ENCODE peak calls at places on chromosomes 3 and 15, in nine cellular contexts. J is body of pancreas; E is left ventricle myocardium inferior; D is upper lobe of right lung; Y is RWPE2; I is right atrium auricular region; L is suprapubic skin; T is CD8-positive, alpha-beta T cell; W is transverse colon. U is an unnamed sample.

GRCh38 chr3:98855811-98856400 is 45.6 kb downstream of the DCBLD2 start:
- DNase-seq in J (no peak), E (no peak), D (no peak), Y (no peak), I (no peak), L (no peak), T (no peak), W (no peak), U (peak)

GRCh38 chr3:188956839-188957489 is 214.8 kb upstream of the TPRG1 start:
- DNase-seq in J (peak), E (no peak), D (no peak), Y (no peak), I (no peak), L (no peak), T (no peak), W (no peak), U (no peak)

GRCh38 chr3:188348445-188349244 is 194.7 kb downstream of the LPP start:
- DNase-seq in J (peak), E (peak), D (no peak), Y (peak), I (peak), L (peak), T (no peak), W (peak), U (peak)

GRCh38 chr15:57217716-57218598 is 158.3 kb upstream of the CGNL1 start:
- DNase-seq in J (no peak), E (no peak), D (no peak), Y (no peak), I (no peak), L (no peak), T (no peak), W (no peak), U (no peak)

GRCh38 chr3:189337672-189338071 is 165.9 kb downstream of the TPRG1 start:
- DNase-seq in J (no peak), E (no peak), D (no peak), Y (no peak), I (no peak), L (no peak), T (no peak), W (no peak), U (no peak)

GRCh38 chr15:75920079-75920478 is 16.4 kb downstream of the FBXO22 start:
- DNase-seq in J (no peak), E (no peak), D (no peak), Y (no peak), I (no peak), L (no peak), T (no peak), W (no peak), U (no peak)

GRCh38 chr3:42190701-42191442 is 75.1 kb downstream of the CCK start:
- DNase-seq in J (peak), E (no peak), D (no peak), Y (no peak), I (peak), L (peak), T (peak), W (peak), U (peak)

GRCh38 chr15:64478863-64479262 is 18.5 kb downstream of the ZNF609 start:
- DNase-seq in J (no peak), E (no peak), D (no peak), Y (no peak), I (no peak), L (no peak), T (no peak), W (no peak), U (no peak)

GRCh38 chr15:76973362-76973743 is 21.6 kb upstream of the PSTPIP1 start:
- DNase-seq in J (no peak), E (no peak), D (no peak), Y (no peak), I (no peak), L (no peak), T (peak), W (no peak), U (no peak)

GRCh38 chr15:89419370-89419984 is 76.9 kb downstream of the RHCG start:
- DNase-seq in J (peak), E (peak), D (no peak), Y (no peak), I (no peak), L (no peak), T (peak), W (no peak), U (peak)

GRCh38 chr15:94840794-94841587 is 609.6 kb downstream of the MCTP2 start:
- DNase-seq in J (no peak), E (no peak), D (no peak), Y (no peak), I (no peak), L (no peak), T (no peak), W (peak), U (no peak)

GRCh38 chr15:71465109-71465508 is 345.2 kb upstream of the NR2E3 start:
- DNase-seq in J (no peak), E (no peak), D (no peak), Y (no peak), I (no peak), L (no peak), T (no peak), W (no peak), U (no peak)

GRCh38 chr3:171365489-171365888 is 94.7 kb downstream of the TNIK start:
- DNase-seq in J (no peak), E (no peak), D (no peak), Y (no peak), I (no peak), L (no peak), T (no peak), W (no peak), U (no peak)

GRCh38 chr3:151933224-151933858 is 59.9 kb downstream of the SUCNR1 start:
- DNase-seq in J (no peak), E (no peak), D (no peak), Y (no peak), I (no peak), L (no peak), T (no peak), W (no peak), U (no peak)

GRCh38 chr3:44208086-44208485 is 33.6 kb upstream of the TOPAZ1 start:
- DNase-seq in J (no peak), E (no peak), D (no peak), Y (no peak), I (no peak), L (no peak), T (no peak), W (no peak), U (no peak)
- H3K27ac ChIP-seq in J (no peak), E (no peak), D (no peak), Y (no peak), I (no peak), L (no peak), T (no peak), W (no peak), U (no peak)

DNA sequence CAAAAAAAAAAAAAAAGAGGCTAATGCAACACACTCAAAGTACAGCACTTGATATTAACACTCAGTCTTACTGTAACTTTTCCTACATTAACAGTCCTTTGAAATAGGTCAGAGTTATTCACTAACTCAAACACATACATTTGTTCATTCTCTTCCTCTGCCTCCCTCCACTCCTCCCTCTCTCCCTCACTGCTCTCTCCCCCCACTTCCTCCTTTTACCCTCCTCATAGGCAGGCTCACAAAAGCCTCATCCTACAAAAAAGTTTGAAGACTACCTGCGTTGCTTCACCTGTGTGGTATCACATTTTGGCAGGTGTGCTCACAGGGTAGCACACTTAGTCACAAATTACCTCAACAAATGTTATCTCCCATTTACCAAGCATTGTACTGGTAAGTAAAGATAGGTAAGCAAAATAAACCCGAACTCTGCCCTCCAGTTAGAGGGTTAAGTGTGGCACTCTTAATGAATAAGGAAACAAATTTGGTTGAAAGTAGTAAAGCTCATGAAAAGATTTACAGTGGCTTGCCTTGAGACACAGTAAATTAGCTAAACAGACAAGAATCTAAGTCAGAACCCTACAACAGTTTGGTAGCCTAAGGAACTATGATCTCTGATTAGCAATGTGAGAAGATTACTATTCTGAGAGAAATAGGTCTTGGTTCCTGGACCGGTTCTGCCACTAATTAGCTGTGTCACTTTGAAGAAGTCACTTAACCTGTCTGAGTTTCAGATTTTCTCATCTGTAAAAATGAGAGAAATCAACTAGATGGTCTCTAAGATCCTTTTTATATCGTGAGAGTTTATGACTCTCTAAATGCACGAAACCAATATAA is 151.0 kb upstream of the MLF1 start:
- DNase-seq in J (no peak), E (no peak), D (no peak), Y (no peak), I (no peak), L (no peak), T (no peak), W (no peak), U (no peak)
- H3K4me3 ChIP-seq in J (no peak), E (no peak), D (no peak), Y (no peak), I (no peak), L (no peak), T (no peak), W (no peak), U (no peak)

DNA sequence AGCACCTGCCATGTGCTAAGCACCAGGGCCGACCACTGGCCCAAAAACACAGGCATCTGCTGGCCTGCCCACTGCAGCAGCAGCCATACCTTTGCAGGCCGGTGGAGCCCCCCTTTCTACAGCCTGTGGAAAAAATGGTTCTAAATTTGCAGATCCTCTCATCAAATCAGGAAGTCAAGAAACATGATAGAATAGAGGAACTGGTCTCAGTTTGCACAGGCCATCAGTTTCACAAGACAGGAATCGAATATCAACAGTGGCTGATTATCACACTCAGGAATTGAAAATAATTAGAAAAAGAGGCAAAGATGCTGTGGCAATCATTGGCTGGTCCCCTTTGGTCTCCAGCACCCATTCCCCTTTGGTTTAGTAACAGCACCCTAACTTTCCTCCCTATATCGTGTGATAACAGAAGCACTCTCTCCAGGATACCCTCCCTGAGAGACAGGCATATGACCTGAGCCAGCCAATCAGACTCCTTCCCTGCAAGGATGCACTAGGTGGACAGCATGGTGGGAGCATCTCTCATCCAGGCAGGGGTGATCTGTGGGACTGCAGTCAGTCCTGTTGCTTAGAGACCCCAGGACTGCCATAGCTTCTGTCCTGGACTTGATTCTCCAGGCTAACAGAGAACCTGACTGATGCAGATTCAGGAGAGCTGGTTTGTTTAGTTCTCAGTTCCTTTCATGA is 3.5 kb upstream of the PAK6 start:
- DNase-seq in J (no peak), E (no peak), D (peak), Y (no peak), I (no peak), L (no peak), T (no peak), W (no peak), U (no peak)
- H3K27ac ChIP-seq in J (no peak), E (peak), D (no peak), Y (peak), I (no peak), L (peak), T (no peak), W (no peak), U (no peak)

DNA sequence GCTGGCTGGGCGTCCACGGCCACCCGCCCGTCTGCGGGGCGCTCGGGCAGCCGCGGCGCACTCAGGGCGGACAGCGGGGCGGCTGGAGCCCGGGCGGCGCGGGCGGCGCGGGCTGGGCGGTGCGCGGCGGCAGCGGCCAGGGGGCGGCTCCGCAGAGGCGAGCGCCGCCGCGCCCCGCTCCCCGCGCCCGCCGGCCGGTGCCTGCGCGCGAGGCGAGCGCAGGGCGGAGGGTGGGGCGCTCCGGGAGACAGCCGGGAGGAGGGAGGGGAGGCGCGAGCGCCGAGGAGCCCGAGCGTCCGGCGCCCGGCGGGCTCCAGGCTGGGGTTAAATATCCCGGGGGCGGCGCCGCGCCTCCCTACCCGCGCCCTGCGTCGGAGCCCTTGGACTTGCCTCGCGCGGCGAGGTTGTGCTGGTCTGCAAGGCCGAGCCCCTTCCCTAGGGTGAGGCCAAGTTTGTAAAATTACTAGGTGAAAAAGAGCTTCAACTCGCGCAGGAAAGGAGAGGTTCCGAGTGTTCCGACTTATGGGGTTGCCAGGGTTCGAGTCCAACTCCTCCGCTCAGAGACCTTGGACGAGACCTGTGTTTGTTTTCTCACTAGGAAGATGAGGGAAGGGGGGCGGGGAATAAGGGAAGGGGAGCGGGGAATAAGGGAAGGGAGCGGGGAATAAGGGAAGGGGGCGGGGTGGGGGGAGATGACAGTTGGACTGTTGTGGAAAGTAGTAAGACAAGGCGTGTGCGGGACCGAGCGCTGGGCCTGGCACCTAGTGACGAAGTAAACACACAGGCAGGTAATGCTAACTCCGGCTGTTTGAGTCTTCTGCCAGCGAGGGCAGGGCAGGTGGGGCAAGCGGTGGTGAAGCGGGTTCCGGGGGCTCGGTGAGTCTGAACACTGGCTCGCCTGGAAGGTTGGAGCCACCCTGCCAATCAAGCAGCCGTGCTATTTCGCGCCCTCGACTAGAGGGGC is at the start of gene TNFAIP8L3:
- DNase-seq in J (no peak), E (peak), D (peak), Y (no peak), I (no peak), L (no peak), T (no peak), W (peak), U (peak)
- H3K4me3 ChIP-seq in J (no peak), E (peak), D (peak), Y (peak), I (peak), L (peak), T (no peak), W (peak), U (no peak)

DNA sequence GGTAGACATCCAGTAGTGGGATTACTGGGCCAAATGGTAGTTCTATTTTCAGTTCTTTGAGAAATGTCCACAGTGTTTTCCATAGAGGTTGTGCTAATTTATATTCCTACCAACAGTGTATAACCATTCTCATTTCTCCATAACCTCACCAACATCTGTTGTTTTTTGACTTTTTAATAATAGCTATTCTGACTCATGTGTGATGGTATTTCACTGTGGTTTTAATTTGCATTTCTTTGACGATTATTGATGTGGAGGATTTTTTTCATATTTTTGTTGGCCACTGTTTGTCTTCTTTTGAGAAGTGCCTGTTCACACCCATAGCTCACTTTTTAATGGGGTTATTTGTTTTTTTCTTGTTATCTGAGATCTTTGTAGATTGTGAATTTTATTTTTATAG is 125.2 kb downstream of the CFAP20DC start:
- DNase-seq in J (no peak), E (no peak), D (no peak), Y (no peak), I (no peak), L (no peak), T (no peak), W (no peak), U (no peak)
- H3K27ac ChIP-seq in J (no peak), E (no peak), D (no peak), Y (no peak), I (no peak), L (no peak), T (no peak), W (no peak), U (no peak)

GRCh38 chr3:22209578-22209977 is 458.6 kb upstream of the ZNF385D start:
- DNase-seq in J (no peak), E (no peak), D (no peak), Y (no peak), I (no peak), L (no peak), T (no peak), W (no peak), U (no peak)

GRCh38 chr3:22210693-22211092 is 459.7 kb upstream of the ZNF385D start:
- DNase-seq in J (no peak), E (no peak), D (no peak), Y (no peak), I (no peak), L (no peak), T (no peak), W (no peak), U (no peak)
- H3K4me3 ChIP-seq in J (no peak), E (no peak), D (no peak), Y (no peak), I (no peak), L (no peak), T (no peak), W (no peak), U (no peak)

DNA sequence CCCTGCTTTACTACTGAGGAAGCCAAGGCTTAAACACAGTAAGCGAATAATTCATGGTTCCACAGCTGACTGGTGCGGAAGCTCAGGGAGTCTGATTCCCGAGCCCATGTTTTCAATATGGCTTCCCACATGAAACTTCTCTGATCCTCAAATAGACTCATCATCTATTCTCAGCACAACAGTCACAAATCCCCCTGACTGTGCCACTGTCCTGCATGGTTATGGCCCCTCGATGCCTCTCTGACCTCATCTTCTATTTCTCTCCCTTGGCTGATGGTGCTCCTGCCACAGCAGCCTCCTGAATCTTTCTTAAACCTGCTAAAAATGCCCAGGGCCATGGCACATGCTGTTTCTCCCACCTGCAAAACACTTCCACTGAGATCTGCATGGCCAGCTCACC is 43.2 kb downstream of the SRGAP3 start:
- DNase-seq in J (no peak), E (no peak), D (no peak), Y (no peak), I (no peak), L (no peak), T (no peak), W (no peak), U (no peak)
- H3K27ac ChIP-seq in J (no peak), E (no peak), D (no peak), Y (no peak), I (no peak), L (no peak), T (no peak), W (no peak), U (no peak)

GRCh38 chr3:139935866-139936817 is 1.2 kb downstream of the CLSTN2 start:
- DNase-seq in J (peak), E (peak), D (peak), Y (no peak), I (peak), L (peak), T (no peak), W (no peak), U (peak)
- H3K4me3 ChIP-seq in J (peak), E (peak), D (peak), Y (no peak), I (peak), L (peak), T (no peak), W (peak), U (no peak)

U was measured in adrenal gland.